ENCODE peak calls at places on chromosomes 7 and 10, in four cellular contexts. One of them, this sample, is unnamed.

GRCh38 chr10:21696302-21696701 is 162.3 kb downstream of the MLLT10 start:
- DNase-seq in neural progenitor cell: no peak
- DNase-seq in MM.1S: no peak
- DNase-seq in GM23338: no peak
- DNase-seq in this sample: no peak

GRCh38 chr7:132390705-132391104 is 185.6 kb downstream of the PLXNA4 start:
- DNase-seq in neural progenitor cell: no peak
- DNase-seq in MM.1S: no peak
- DNase-seq in GM23338: no peak
- DNase-seq in this sample: peak

GRCh38 chr7:112969946-112970345 is 116.7 kb downstream of the GPR85 start:
- DNase-seq in neural progenitor cell: no peak
- DNase-seq in MM.1S: no peak
- DNase-seq in GM23338: no peak
- DNase-seq in this sample: no peak

GRCh38 chr10:129940617-129941198 is 23.4 kb downstream of the EBF3 start:
- DNase-seq in neural progenitor cell: no peak
- DNase-seq in MM.1S: no peak
- DNase-seq in GM23338: no peak
- DNase-seq in this sample: no peak

GRCh38 chr10:96380821-96381220 is 22.0 kb upstream of the OPALIN start:
- DNase-seq in neural progenitor cell: no peak
- DNase-seq in MM.1S: no peak
- DNase-seq in GM23338: no peak
- DNase-seq in this sample: no peak

GRCh38 chr10:84845628-84846261 is 517.4 kb downstream of the CCSER2 start:
- DNase-seq in neural progenitor cell: peak
- DNase-seq in MM.1S: peak
- DNase-seq in GM23338: peak
- DNase-seq in this sample: peak

GRCh38 chr7:12942599-12942998 is 255.2 kb downstream of the ARL4A start:
- DNase-seq in neural progenitor cell: no peak
- DNase-seq in MM.1S: no peak
- DNase-seq in GM23338: no peak
- DNase-seq in this sample: peak

GRCh38 chr7:46493196-46493595 is 572.1 kb upstream of the IGFBP3 start:
- DNase-seq in neural progenitor cell: no peak
- DNase-seq in MM.1S: no peak
- DNase-seq in GM23338: peak
- DNase-seq in this sample: no peak

GRCh38 chr7:120941064-120941463 is 9.5 kb upstream of the ING3 start:
- DNase-seq in neural progenitor cell: no peak
- DNase-seq in MM.1S: peak
- DNase-seq in GM23338: no peak
- DNase-seq in this sample: no peak

GRCh38 chr10:11005626-11006427 is 11.8 kb upstream of the CELF2 start:
- DNase-seq in neural progenitor cell: no peak
- DNase-seq in MM.1S: no peak
- DNase-seq in GM23338: no peak
- DNase-seq in this sample: no peak

GRCh38 chr7:134619627-134620331 is 26.9 kb upstream of the BPGM start:
- DNase-seq in neural progenitor cell: no peak
- DNase-seq in MM.1S: no peak
- DNase-seq in GM23338: no peak
- DNase-seq in this sample: no peak

GRCh38 chr10:109591631-109592030 is 331.7 kb downstream of the XPNPEP1 start:
- DNase-seq in neural progenitor cell: no peak
- DNase-seq in MM.1S: no peak
- DNase-seq in GM23338: no peak
- DNase-seq in this sample: no peak

GRCh38 chr7:111986601-111987000 is 219.6 kb downstream of the DOCK4 start:
- DNase-seq in neural progenitor cell: no peak
- DNase-seq in MM.1S: no peak
- DNase-seq in GM23338: no peak
- DNase-seq in this sample: no peak

GRCh38 chr10:116886772-116887171 is 37.5 kb downstream of the ENO4 start:
- DNase-seq in neural progenitor cell: no peak
- DNase-seq in MM.1S: no peak
- DNase-seq in GM23338: no peak
- DNase-seq in this sample: no peak

GRCh38 chr10:37067576-37067975 is 57.8 kb upstream of the ANKRD30A start:
- DNase-seq in neural progenitor cell: no peak
- DNase-seq in MM.1S: no peak
- DNase-seq in GM23338: no peak
- DNase-seq in this sample: no peak

GRCh38 chr10:43231523-43232078 is 35.3 kb downstream of the RASGEF1A start:
- DNase-seq in neural progenitor cell: no peak
- DNase-seq in MM.1S: no peak
- DNase-seq in GM23338: no peak
- DNase-seq in this sample: no peak

GRCh38 chr7:17448479-17449423 is 150.3 kb downstream of the AHR start:
- DNase-seq in neural progenitor cell: no peak
- DNase-seq in MM.1S: no peak
- DNase-seq in GM23338: no peak
- DNase-seq in this sample: no peak

GRCh38 chr10:106711313-106711906 is 453.1 kb downstream of the SORCS1 start:
- DNase-seq in neural progenitor cell: peak
- DNase-seq in MM.1S: peak
- DNase-seq in GM23338: peak
- DNase-seq in this sample: peak

GRCh38 chr7:114084381-114085312 is 165.8 kb upstream of the PPP1R3A start:
- DNase-seq in neural progenitor cell: peak
- DNase-seq in MM.1S: peak
- DNase-seq in GM23338: peak
- DNase-seq in this sample: peak

GRCh38 chr7:108235451-108236061 is 105.4 kb upstream of the LAMB4 start:
- DNase-seq in neural progenitor cell: no peak
- DNase-seq in MM.1S: no peak
- DNase-seq in GM23338: no peak
- DNase-seq in this sample: peak

GRCh38 chr7:5036446-5036845 is 9.2 kb upstream of the RBAK start:
- DNase-seq in neural progenitor cell: no peak
- DNase-seq in MM.1S: no peak
- DNase-seq in GM23338: no peak
- DNase-seq in this sample: no peak

GRCh38 chr10:86937502-86938154 is 19.8 kb downstream of the MMRN2 start:
- DNase-seq in neural progenitor cell: no peak
- DNase-seq in MM.1S: no peak
- DNase-seq in GM23338: no peak
- DNase-seq in this sample: no peak

GRCh38 chr7:151459726-151460473 is 20.0 kb upstream of the CRYGN start:
- DNase-seq in neural progenitor cell: peak
- DNase-seq in MM.1S: no peak
- DNase-seq in GM23338: peak
- DNase-seq in this sample: peak

GRCh38 chr7:12389089-12389700 is 14.5 kb downstream of the VWDE start:
- DNase-seq in neural progenitor cell: peak
- DNase-seq in MM.1S: peak
- DNase-seq in GM23338: peak
- DNase-seq in this sample: peak

GRCh38 chr10:84348860-84349259 is 20.5 kb downstream of the CCSER2 start:
- DNase-seq in neural progenitor cell: no peak
- DNase-seq in MM.1S: no peak
- DNase-seq in GM23338: no peak
- DNase-seq in this sample: no peak

GRCh38 chr7:14973712-14974428 is 71.3 kb upstream of the DGKB start:
- DNase-seq in neural progenitor cell: no peak
- DNase-seq in MM.1S: no peak
- DNase-seq in GM23338: no peak
- DNase-seq in this sample: no peak

GRCh38 chr10:33421789-33422188 is 87.3 kb upstream of the NRP1 start:
- DNase-seq in neural progenitor cell: no peak
- DNase-seq in MM.1S: no peak
- DNase-seq in GM23338: no peak
- DNase-seq in this sample: peak

DNA sequence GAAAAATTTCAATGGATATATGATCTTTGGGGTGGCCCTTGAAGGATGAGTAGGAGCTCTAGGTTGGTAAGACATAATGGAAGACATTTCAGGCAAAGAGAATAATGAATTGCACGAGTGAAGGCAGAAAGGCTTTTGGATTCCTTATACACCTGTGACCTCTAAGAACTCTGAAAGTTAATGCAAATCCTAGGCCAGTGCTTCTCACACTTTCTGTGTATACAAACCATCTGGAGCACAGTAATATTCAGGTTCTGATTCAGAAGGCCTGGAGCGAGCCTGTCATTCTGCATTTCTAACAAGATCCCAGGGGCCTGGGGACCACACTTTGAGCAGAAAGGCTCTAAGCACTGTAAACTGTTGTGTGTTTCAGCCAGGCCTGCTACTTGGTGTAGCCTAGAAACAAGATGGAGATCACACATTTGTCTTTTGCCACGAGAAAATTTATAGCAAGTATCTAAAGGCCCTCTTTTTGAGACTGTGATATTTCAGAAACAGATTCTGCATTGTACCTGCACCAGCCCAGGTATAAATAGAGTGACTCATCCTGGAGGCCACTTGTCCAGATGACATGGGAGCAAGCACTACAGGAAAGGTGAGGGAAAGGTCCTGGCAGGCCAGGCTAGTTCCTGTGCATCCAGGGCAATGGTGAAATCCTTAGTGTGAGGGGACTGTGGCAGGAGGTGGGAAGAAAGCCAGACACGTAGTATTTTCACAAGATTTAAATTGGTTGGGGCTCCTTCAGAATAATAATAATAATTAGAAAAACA is 24.4 kb downstream of the MRPS33 start:
- DNase-seq in neural progenitor cell: no peak
- DNase-seq in MM.1S: no peak
- DNase-seq in GM23338: no peak
- DNase-seq in this sample: no peak
- H2AFZ ChIP-seq in neural progenitor cell: no peak
- H2AFZ ChIP-seq in MM.1S: no peak
- H2AFZ ChIP-seq in GM23338: no peak
- H2AFZ ChIP-seq in this sample: no peak

GRCh38 chr7:23654508-23654907 is 25.5 kb upstream of the FAM221A start:
- DNase-seq in neural progenitor cell: peak
- DNase-seq in MM.1S: peak
- DNase-seq in GM23338: peak
- DNase-seq in this sample: peak
- TF ChIP-seq CTCF in neural progenitor cell: peak
- TF ChIP-seq CTCF in MM.1S: peak
- TF ChIP-seq CTCF in GM23338: peak
- TF ChIP-seq CTCF in this sample: peak

GRCh38 chr7:24883632-24884013 is 96.4 kb downstream of the OSBPL3 start:
- DNase-seq in neural progenitor cell: no peak
- DNase-seq in MM.1S: no peak
- DNase-seq in GM23338: no peak
- DNase-seq in this sample: no peak

GRCh38 chr7:24882989-24883631 is 96.9 kb downstream of the OSBPL3 start:
- DNase-seq in neural progenitor cell: no peak
- DNase-seq in MM.1S: no peak
- DNase-seq in GM23338: no peak
- DNase-seq in this sample: no peak

GRCh38 chr7:24885305-24885704 is 94.7 kb downstream of the OSBPL3 start:
- DNase-seq in neural progenitor cell: no peak
- DNase-seq in MM.1S: no peak
- DNase-seq in GM23338: no peak
- DNase-seq in this sample: no peak

GRCh38 chr7:24885716-24886115 is 94.3 kb downstream of the OSBPL3 start:
- DNase-seq in neural progenitor cell: no peak
- DNase-seq in MM.1S: no peak
- DNase-seq in GM23338: no peak
- DNase-seq in this sample: no peak

DNA sequence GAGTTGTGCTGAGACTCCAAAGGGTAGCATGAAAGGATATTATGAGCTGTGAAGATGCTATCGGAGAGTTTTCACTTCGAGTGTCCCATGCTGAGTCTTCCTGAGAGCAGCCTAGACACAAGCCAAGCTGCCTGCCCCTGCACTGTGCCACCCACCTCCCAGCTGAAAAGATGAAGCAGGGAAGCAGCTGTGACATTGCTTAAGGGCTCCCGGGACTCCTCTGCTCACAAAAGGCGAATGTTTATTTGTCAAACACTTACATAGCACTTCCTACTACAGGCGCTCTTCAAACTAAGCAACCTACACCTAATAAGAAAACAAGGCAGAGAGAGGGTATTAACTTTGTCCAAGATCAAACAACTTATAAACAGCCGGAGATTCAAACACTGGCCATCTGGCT is 95.6 kb downstream of the OSBPL3 start:
- DNase-seq in neural progenitor cell: no peak
- DNase-seq in MM.1S: no peak
- DNase-seq in GM23338: no peak
- DNase-seq in this sample: no peak
- TF ChIP-seq EZH2phosphoT487 in neural progenitor cell: no peak
- TF ChIP-seq EZH2phosphoT487 in MM.1S: no peak
- TF ChIP-seq EZH2phosphoT487 in GM23338: no peak
- TF ChIP-seq EZH2phosphoT487 in this sample: no peak

GRCh38 chr10:3822541-3822940 is 37.5 kb upstream of the KLF6 start:
- DNase-seq in neural progenitor cell: no peak
- DNase-seq in MM.1S: no peak
- DNase-seq in GM23338: no peak
- DNase-seq in this sample: no peak

GRCh38 chr10:3827266-3827665 is 42.3 kb upstream of the KLF6 start:
- DNase-seq in neural progenitor cell: no peak
- DNase-seq in MM.1S: no peak
- DNase-seq in GM23338: peak
- DNase-seq in this sample: no peak

GRCh38 chr10:3825862-3826351 is 40.9 kb upstream of the KLF6 start:
- DNase-seq in neural progenitor cell: no peak
- DNase-seq in MM.1S: no peak
- DNase-seq in GM23338: no peak
- DNase-seq in this sample: no peak

GRCh38 chr10:3827768-3828403 is 42.9 kb upstream of the KLF6 start:
- DNase-seq in neural progenitor cell: no peak
- DNase-seq in MM.1S: no peak
- DNase-seq in GM23338: no peak
- DNase-seq in this sample: no peak

DNA sequence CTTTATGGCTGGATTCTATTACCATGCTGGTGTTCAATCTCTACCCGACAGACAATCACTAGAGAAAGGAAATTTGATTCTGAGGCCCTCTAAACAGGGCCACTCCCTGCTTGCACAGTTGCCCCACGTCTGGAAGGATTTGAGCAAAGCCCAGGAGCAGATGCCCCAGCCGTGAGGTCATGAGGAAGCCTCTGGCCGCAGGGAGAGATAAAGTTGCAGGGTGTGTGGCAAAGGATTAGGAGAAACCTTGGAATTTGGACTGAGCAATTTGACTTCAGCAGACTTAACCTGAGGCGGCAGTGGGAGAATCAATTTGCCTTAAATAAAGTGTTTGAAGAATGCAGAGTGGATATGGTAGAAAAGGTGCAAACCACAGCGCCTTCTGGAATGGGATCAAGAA is 40.2 kb upstream of the KLF6 start:
- DNase-seq in neural progenitor cell: peak
- DNase-seq in MM.1S: no peak
- DNase-seq in GM23338: no peak
- DNase-seq in this sample: peak
- H2AFZ ChIP-seq in neural progenitor cell: no peak
- H2AFZ ChIP-seq in MM.1S: no peak
- H2AFZ ChIP-seq in GM23338: peak
- H2AFZ ChIP-seq in this sample: no peak

This sample was measured in hepatocyte.